ENCODE peak calls at places on chromosomes 3 and 15, in four cellular contexts. H is esophagus squamous epithelium, I is MM.1S, K is transverse colon. M is an unnamed sample.

GRCh38 chr3:147392083-147392916 is 14.0 kb downstream of the ZIC4 start:
- DNase-seq in K (no peak), H (no peak), I (no peak), M (no peak)

GRCh38 chr3:20141841-20142240 is 44.2 kb downstream of the SGO1 start:
- DNase-seq in H (no peak), I (no peak), K (no peak), M (no peak)

GRCh38 chr3:48002787-48003186 is 13.4 kb downstream of the MAP4 start:
- DNase-seq in H (no peak), K (no peak), I (no peak), M (no peak)

GRCh38 chr3:135224963-135225362 is 429.9 kb downstream of the EPHB1 start:
- DNase-seq in I (no peak), K (no peak), H (no peak), M (no peak)

GRCh38 chr3:175346573-175347356 is 487.6 kb downstream of the NAALADL2 start:
- DNase-seq in H (no peak), K (peak), I (peak), M (no peak)

GRCh38 chr15:90749754-90750153 is 32.6 kb downstream of the BLM start:
- DNase-seq in H (no peak), I (no peak), K (no peak), M (peak)

GRCh38 chr3:101381809-101382208 is 61.4 kb upstream of the IMPG2 start:
- DNase-seq in K (no peak), H (no peak), I (peak), M (no peak)

GRCh38 chr15:64781299-64781698 is 5.9 kb upstream of the RBPMS2 start:
- DNase-seq in H (no peak), I (no peak), K (no peak), M (no peak)

GRCh38 chr3:100454684-100455083 is 37.7 kb upstream of the TMEM45A start:
- DNase-seq in K (no peak), I (no peak), H (no peak), M (no peak)

GRCh38 chr3:127768346-127769008 is 53.8 kb downstream of the MGLL start:
- DNase-seq in H (no peak), K (no peak), I (no peak), M (no peak)

GRCh38 chr15:41465822-41466421 is 27.8 kb upstream of the ITPKA start:
- DNase-seq in I (peak), H (no peak), K (no peak), M (peak)

GRCh38 chr15:57505949-57506391 is 85.7 kb upstream of the MYZAP start:
- DNase-seq in I (no peak), H (no peak), K (peak), M (no peak)

GRCh38 chr3:39189648-39190269 is 2.6 kb downstream of the XIRP1 start:
- DNase-seq in H (no peak), I (peak), K (peak), M (peak)

GRCh38 chr3:47475029-47475569 is 642 bp downstream of the SCAP start:
- DNase-seq in I (peak), H (no peak), K (peak), M (peak)

GRCh38 chr15:31268108-31268501 is 58.5 kb upstream of the KLF13 start:
- DNase-seq in I (no peak), H (no peak), K (peak), M (no peak)

GRCh38 chr15:96330064-96330449 is 443 bp upstream of the NR2F2 start:
- DNase-seq in K (peak), I (peak), H (no peak), M (no peak)

GRCh38 chr15:84840741-84841429 is 23.7 kb downstream of the ALPK3 start:
- DNase-seq in H (no peak), K (peak), I (no peak), M (no peak)

GRCh38 chr15:36186376-36186775 is 393.1 kb upstream of the CDIN1 start:
- DNase-seq in K (no peak), H (no peak), I (no peak), M (no peak)

GRCh38 chr15:34808016-34808415 is 12.7 kb upstream of the ACTC1 start:
- DNase-seq in H (no peak), K (no peak), I (no peak), M (no peak)

GRCh38 chr3:182122779-182123178 is 411.1 kb downstream of the SOX2 start:
- DNase-seq in I (no peak), K (no peak), H (no peak), M (no peak)

GRCh38 chr15:94297543-94297942 is 66.2 kb downstream of the MCTP2 start:
- DNase-seq in I (no peak), H (no peak), K (no peak), M (no peak)

GRCh38 chr15:99509686-99510461 is 55.9 kb upstream of the MEF2A start:
- DNase-seq in H (no peak), K (no peak), I (no peak), M (no peak)

GRCh38 chr3:31652296-31652695 is 119.6 kb downstream of the STT3B start:
- DNase-seq in K (no peak), H (no peak), I (no peak), M (no peak)

GRCh38 chr15:43769584-43770228 is 7.1 kb downstream of the ELL3 start:
- DNase-seq in I (peak), K (peak), H (no peak), M (peak)

GRCh38 chr3:11718582-11719405 is 75.1 kb upstream of the VGLL4 start:
- DNase-seq in I (peak), H (peak), K (peak), M (peak)

GRCh38 chr15:100767002-100767825 is 112.4 kb upstream of the ALDH1A3 start:
- DNase-seq in H (no peak), K (no peak), I (no peak), M (no peak)

GRCh38 chr3:123044981-123045763 is 17.6 kb upstream of the SEMA5B start:
- DNase-seq in I (peak), K (no peak), H (no peak), M (no peak)

GRCh38 chr3:183008799-183009198 is 28.5 kb upstream of the DCUN1D1 start:
- DNase-seq in I (no peak), H (no peak), K (no peak), M (no peak)

GRCh38 chr3:32321095-32321835 is 70.4 kb upstream of the CMTM7 start:
- DNase-seq in I (no peak), K (no peak), H (no peak), M (no peak)

GRCh38 chr3:99505646-99506269 is 132.6 kb upstream of the COL8A1 start:
- DNase-seq in I (peak), H (no peak), K (peak), M (peak)

GRCh38 chr3:196177567-196177966 is 33.6 kb downstream of the ZDHHC19 start:
- DNase-seq in H (no peak), I (no peak), K (peak), M (no peak)

GRCh38 chr3:102235679-102236078 is 199.1 kb upstream of the ZPLD1 start:
- DNase-seq in I (peak), H (no peak), K (no peak), M (no peak)

GRCh38 chr15:60155661-60156060 is 151.6 kb downstream of the FOXB1 start:
- DNase-seq in K (no peak), I (no peak), H (no peak), M (no peak)

GRCh38 chr3:62586356-62586755 is 213.0 kb upstream of the FEZF2 start:
- DNase-seq in K (no peak), I (no peak), H (no peak), M (no peak)

GRCh38 chr15:93245616-93246122 is 156.7 kb upstream of the RGMA start:
- DNase-seq in I (no peak), H (no peak), K (no peak), M (no peak)

GRCh38 chr3:176714034-176714433 is 483.2 kb downstream of the TBL1XR1 start:
- DNase-seq in I (no peak), H (no peak), K (no peak), M (no peak)

GRCh38 chr3:37907906-37908305 is 46.2 kb downstream of the CTDSPL start:
- DNase-seq in K (no peak), H (no peak), I (peak), M (peak)

GRCh38 chr3:47430606-47431005 is 45.1 kb downstream of the SCAP start:
- DNase-seq in H (no peak), K (no peak), I (no peak), M (no peak)

GRCh38 chr3:186255703-186256331 is 106.2 kb downstream of the DGKG start:
- DNase-seq in K (peak), I (no peak), H (no peak), M (peak)

GRCh38 chr15:83318861-83319415 is 34.5 kb upstream of the BNC1 start:
- DNase-seq in K (no peak), I (no peak), H (no peak), M (no peak)

GRCh38 chr3:45692866-45693265 is 3.7 kb downstream of the SACM1L start:
- DNase-seq in I (no peak), K (no peak), H (no peak), M (no peak)

GRCh38 chr3:45688194-45688881 is 858 bp upstream of the SACM1L start:
- DNase-seq in K (peak), I (peak), H (no peak), M (peak)

GRCh38 chr3:45689787-45690145 is 570 bp downstream of the SACM1L start:
- DNase-seq in H (no peak), I (peak), K (no peak), M (no peak)

GRCh38 chr3:45688882-45689786 is at the start of gene SACM1L:
- DNase-seq in K (peak), H (peak), I (peak), M (peak)

DNA sequence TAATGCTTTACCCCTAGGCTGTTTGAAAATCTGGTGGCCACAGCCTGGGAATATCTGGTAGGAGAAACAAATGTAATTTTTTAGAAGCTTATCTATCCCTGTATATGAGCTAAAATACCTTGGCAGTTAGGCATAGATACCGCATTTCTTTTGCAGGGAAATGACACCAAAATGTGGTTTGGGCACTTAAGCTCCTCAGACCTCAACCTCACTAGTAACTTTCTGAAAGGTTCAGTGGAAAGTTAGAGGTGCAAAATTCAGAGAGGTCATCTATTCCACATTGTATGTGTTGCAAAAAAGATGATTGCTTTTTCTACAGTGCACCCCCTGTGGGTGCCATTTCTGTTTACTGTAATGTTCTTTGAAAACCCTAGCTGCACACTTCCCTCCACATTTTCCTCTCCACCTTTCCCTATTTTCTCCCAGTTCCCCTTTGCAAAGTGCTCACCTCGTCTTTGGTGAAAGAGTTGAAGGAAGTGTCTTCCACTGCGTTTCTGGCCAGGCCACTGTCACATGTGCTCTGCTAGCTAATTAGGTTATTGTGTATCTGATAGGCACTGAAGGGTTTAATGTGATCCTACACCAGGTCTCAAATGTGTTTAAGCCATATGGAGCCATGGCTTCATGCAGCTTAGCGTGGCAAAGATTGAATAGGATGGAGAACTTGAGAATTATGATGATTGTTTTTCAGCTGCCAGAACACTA is 1.3 kb downstream of the SACM1L start:
- DNase-seq in K (no peak), H (no peak), I (peak), M (peak)
- TF ChIP-seq CTCF in K (no peak), H (no peak), I (peak), M (peak)

GRCh38 chr15:71570736-71571135 is 239.6 kb upstream of the NR2E3 start:
- DNase-seq in H (no peak), K (no peak), I (no peak), M (no peak)

GRCh38 chr15:71573599-71573998 is 236.8 kb upstream of the NR2E3 start:
- DNase-seq in K (no peak), H (no peak), I (no peak), M (no peak)

GRCh38 chr15:71571641-71572040 is 238.7 kb upstream of the NR2E3 start:
- DNase-seq in K (no peak), I (no peak), H (no peak), M (no peak)

GRCh38 chr15:71575474-71576045 is 234.8 kb upstream of the NR2E3 start:
- DNase-seq in K (no peak), I (peak), H (no peak), M (no peak)

GRCh38 chr15:71572452-71573053 is 237.8 kb upstream of the NR2E3 start:
- DNase-seq in H (no peak), I (no peak), K (no peak), M (no peak)
- TF ChIP-seq CTCF in H (no peak), I (no peak), K (no peak), M (no peak)

DNA sequence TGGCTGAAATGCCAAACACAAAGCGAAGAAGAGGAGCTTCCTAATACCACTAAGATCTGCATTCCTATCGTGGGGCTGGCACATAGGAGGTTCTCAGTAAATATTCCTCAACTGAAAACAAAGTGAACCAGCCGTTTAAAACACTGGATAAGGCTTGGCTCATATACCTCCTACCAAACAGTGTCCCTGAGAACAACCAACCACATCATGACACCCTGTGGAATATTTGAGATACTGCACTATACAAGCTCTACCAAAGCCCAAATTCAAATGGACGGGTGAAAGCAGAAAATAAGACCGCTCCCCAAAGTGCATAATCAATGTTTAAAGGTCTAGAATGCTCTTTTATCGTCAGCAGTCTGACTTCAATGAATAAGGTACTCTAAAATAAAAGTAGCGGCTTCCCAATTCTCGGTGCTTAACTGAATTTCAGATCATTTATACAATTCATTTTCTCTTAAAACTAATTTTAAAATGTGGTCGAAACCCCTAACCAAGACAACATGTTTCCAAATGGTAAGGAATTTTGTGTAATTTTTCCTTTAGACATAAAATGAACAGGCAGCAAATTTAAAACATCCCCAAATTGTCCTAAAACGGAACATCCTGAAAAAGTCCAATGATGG is 425.8 kb downstream of the ERC2 start:
- DNase-seq in K (no peak), I (peak), H (no peak), M (no peak)
- TF ChIP-seq CTCF in K (peak), I (peak), H (no peak), M (no peak)

GRCh38 chr3:126568776-126569342 is 10.1 kb upstream of the C3orf22 start:
- DNase-seq in H (no peak), I (no peak), K (no peak), M (no peak)

GRCh38 chr3:126569390-126569975 is 10.8 kb upstream of the C3orf22 start:
- DNase-seq in I (no peak), H (no peak), K (no peak), M (no peak)

GRCh38 chr3:126572343-126572742 is 13.6 kb upstream of the C3orf22 start:
- DNase-seq in K (no peak), I (no peak), H (no peak), M (no peak)

GRCh38 chr3:126571078-126571477 is 12.3 kb upstream of the C3orf22 start:
- DNase-seq in I (no peak), H (no peak), K (no peak), M (no peak)

GRCh38 chr3:126570103-126570541 is 11.4 kb upstream of the C3orf22 start:
- DNase-seq in H (no peak), K (no peak), I (no peak), M (no peak)
- TF ChIP-seq CTCF in H (no peak), K (no peak), I (no peak), M (no peak)

DNA sequence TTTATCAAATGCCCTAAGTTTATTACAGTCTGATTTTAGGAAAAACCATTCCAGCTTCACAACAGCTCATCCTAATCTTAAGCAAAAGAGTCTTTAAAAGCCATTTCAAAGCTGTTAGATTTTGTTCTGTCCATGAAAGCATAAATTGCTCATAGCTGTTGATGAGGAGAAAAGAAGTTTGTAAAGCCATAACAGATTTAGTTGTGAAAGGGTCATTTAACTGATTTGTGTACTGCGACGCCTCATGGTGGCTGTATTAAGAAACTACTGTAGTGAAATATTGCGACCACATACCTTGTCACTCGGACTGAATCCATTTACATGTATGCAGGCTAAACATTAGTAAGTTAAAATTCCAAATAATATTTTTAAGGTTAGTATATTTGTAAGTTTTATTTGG is 20.9 kb downstream of the BBX start:
- DNase-seq in I (no peak), H (no peak), K (no peak), M (peak)
- TF ChIP-seq CTCF in I (no peak), H (no peak), K (peak), M (no peak)

DNA sequence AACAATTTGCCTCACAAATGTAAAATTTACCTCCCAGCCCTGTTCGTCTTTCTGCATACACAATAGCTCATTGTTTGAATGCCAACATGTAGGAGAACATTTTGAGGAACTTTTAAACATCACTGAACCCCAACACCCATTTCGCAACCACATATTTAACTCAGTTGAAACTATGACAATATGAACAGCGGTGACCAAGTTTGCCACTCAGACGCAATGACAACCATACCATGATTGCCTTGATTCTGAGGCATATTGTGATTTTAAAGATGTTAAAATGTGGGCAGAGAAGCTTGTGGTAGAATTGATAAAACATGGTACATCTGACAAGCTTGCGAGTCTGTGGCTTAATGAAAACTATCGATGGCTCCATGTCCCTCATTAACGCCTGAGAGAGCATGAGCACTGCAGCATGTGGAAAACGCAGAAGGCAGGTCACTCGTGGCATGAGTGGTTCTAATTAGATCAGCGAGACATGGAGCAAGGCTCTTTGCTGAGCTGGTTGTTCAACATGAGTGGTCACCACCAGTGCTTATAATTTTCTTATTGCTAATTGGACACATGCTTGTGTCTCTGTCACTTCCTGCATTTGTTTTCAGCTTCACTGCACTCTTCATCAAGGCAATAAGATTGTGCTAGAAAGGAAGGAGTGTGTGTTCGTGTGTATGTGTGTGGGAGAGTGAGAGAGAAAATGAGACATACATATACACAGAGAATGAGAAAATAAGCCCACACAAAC is 116.8 kb downstream of the CHST2 start:
- DNase-seq in I (no peak), K (no peak), H (no peak), M (no peak)
- TF ChIP-seq CTCF in I (no peak), K (no peak), H (no peak), M (no peak)